ENCODE peak calls at places on chromosomes 13 and 19, in seven cellular contexts. O is stimulated activated CD4-positive, alpha-beta T cell treated with anti-CD3 and anti-CD28 coated beads, Interleukin-15, amount 100 ng/mL, for 48 hours; D is cortex of kidney; G is ELF-1; I is germinal center; T is heart right ventricle; M is upper lobe of right lung. R is an unnamed sample.

GRCh38 chr13:66556306-66556705 is 673.8 kb downstream of the PCDH9 start:
- DNase-seq in O (no peak), D (no peak), G (no peak), I (no peak), T (no peak), M (no peak), R (no peak)

GRCh38 chr13:49777746-49778614 is 14.5 kb downstream of the KPNA3 start:
- DNase-seq in O (no peak), D (no peak), G (no peak), I (no peak), T (no peak), M (no peak), R (no peak)

GRCh38 chr19:8150178-8150865 is 930 bp upstream of the FBN3 start:
- DNase-seq in O (no peak), D (no peak), G (no peak), I (no peak), T (no peak), M (no peak), R (no peak)

GRCh38 chr13:41216160-41216559 is 21.8 kb upstream of the KBTBD7 start:
- DNase-seq in O (no peak), D (no peak), G (no peak), I (no peak), T (no peak), M (no peak), R (no peak)

GRCh38 chr19:1511989-1512338 is 855 bp downstream of the ADAMTSL5 start:
- DNase-seq in O (no peak), D (no peak), G (no peak), I (no peak), T (no peak), M (no peak), R (no peak)

GRCh38 chr13:81017525-81018152 is 676.7 kb upstream of the SPRY2 start:
- DNase-seq in O (no peak), D (no peak), G (no peak), I (peak; percentile 5), T (no peak), M (no peak), R (peak; percentile 2)

GRCh38 chr19:53467138-53467502 is 413 bp upstream of the ZNF813 start:
- DNase-seq in O (no peak), D (no peak), G (no peak), I (peak; percentile 19), T (peak; percentile 26), M (no peak), R (no peak)

GRCh38 chr19:8445488-8446001 is 770 bp downstream of the HNRNPM start:
- DNase-seq in O (no peak), D (no peak), G (no peak), I (peak; percentile 43), T (peak; percentile 62), M (peak; percentile 83), R (peak; percentile 35)

GRCh38 chr13:103282571-103283450 is 216.6 kb upstream of the SLC10A2 start:
- DNase-seq in O (no peak), D (no peak), G (no peak), I (no peak), T (no peak), M (no peak), R (no peak)

GRCh38 chr13:80109313-80109712 is 231.6 kb downstream of the SPRY2 start:
- DNase-seq in O (no peak), D (no peak), G (no peak), I (no peak), T (no peak), M (no peak), R (no peak)

GRCh38 chr19:34838753-34839431 is 65.9 kb upstream of the ZNF599 start:
- DNase-seq in O (peak; percentile 39), D (no peak), G (peak; percentile 73), I (no peak), T (peak; percentile 33), M (no peak), R (no peak)

GRCh38 chr13:114128624-114129522 is 3.5 kb downstream of the RASA3 start:
- DNase-seq in O (peak; percentile 87), D (no peak), G (no peak), I (peak; percentile 89), T (peak; percentile 75), M (peak; percentile 86), R (no peak)

GRCh38 chr19:3283886-3284657 is 59.6 kb downstream of the CELF5 start:
- DNase-seq in O (no peak), D (no peak), G (no peak), I (no peak), T (no peak), M (no peak), R (no peak)

GRCh38 chr19:4061178-4061682 is 5.5 kb downstream of the ZBTB7A start:
- DNase-seq in O (no peak), D (no peak), G (no peak), I (no peak), T (peak; percentile 83), M (peak; percentile 94), R (no peak)

GRCh38 chr19:41377977-41378707 is 1.8 kb downstream of the TMEM91 start:
- DNase-seq in O (no peak), D (no peak), G (peak; percentile 62), I (peak; percentile 57), T (no peak), M (no peak), R (no peak)

GRCh38 chr13:110949116-110949515 is 34.2 kb upstream of the ANKRD10 start:
- DNase-seq in O (no peak), D (no peak), G (no peak), I (no peak), T (no peak), M (no peak), R (no peak)

GRCh38 chr13:113951246-113951999 is 22.5 kb downstream of the C13orf46 start:
- DNase-seq in O (peak; percentile 38), D (no peak), G (peak; percentile 75), I (peak; percentile 84), T (peak; percentile 89), M (peak; percentile 93), R (no peak)

GRCh38 chr19:3041302-3041701 is 12.2 kb upstream of the TLE2 start:
- DNase-seq in O (no peak), D (no peak), G (no peak), I (no peak), T (no peak), M (no peak), R (no peak)

GRCh38 chr19:42546831-42547500 is 18.7 kb upstream of the CEACAM1 start:
- DNase-seq in O (no peak), D (no peak), G (no peak), I (no peak), T (no peak), M (no peak), R (no peak)

GRCh38 chr13:90783273-90783672 is 564.2 kb upstream of the MIR17HG start:
- DNase-seq in O (no peak), D (no peak), G (no peak), I (no peak), T (no peak), M (no peak), R (no peak)

GRCh38 chr19:2950286-2951124 is 5.7 kb upstream of the ZNF77 start:
- DNase-seq in O (peak; percentile 100), D (peak; percentile 83), G (peak; percentile 100), I (peak; percentile 100), T (peak; percentile 100), M (peak; percentile 100), R (peak; percentile 99)

GRCh38 chr13:77516342-77516789 is 19.1 kb upstream of the SCEL start:
- DNase-seq in O (no peak), D (no peak), G (no peak), I (no peak), T (no peak), M (no peak), R (no peak)

GRCh38 chr19:49687566-49688316 is 1.7 kb upstream of the ADM5 start:
- DNase-seq in O (no peak), D (no peak), G (no peak), I (no peak), T (no peak), M (no peak), R (no peak)

GRCh38 chr19:5104871-5105351 is 136.0 kb downstream of the KDM4B start:
- DNase-seq in O (no peak), D (no peak), G (no peak), I (no peak), T (no peak), M (no peak), R (no peak)

GRCh38 chr13:110503037-110503901 is 58.3 kb downstream of the RAB20 start:
- DNase-seq in O (no peak), D (no peak), G (peak; percentile 36), I (no peak), T (no peak), M (no peak), R (no peak)

GRCh38 chr13:33707449-33707848 is 110.5 kb upstream of the RFC3 start:
- DNase-seq in O (no peak), D (no peak), G (no peak), I (no peak), T (no peak), M (no peak), R (no peak)

GRCh38 chr19:44277331-44277730 is 17.6 kb downstream of the ZNF233 start:
- DNase-seq in O (no peak), D (no peak), G (no peak), I (no peak), T (no peak), M (no peak), R (no peak)

GRCh38 chr19:40629346-40629745 is 28.2 kb downstream of the LTBP4 start:
- DNase-seq in O (no peak), D (no peak), G (no peak), I (no peak), T (no peak), M (no peak), R (no peak)

GRCh38 chr19:30564551-30565011 is 192.4 kb downstream of the ZNF536 start:
- DNase-seq in O (no peak), D (no peak), G (no peak), I (no peak), T (no peak), M (no peak), R (no peak)

GRCh38 chr19:17424743-17425365 is 5.0 kb downstream of the MVB12A start:
- DNase-seq in O (no peak), D (no peak), G (peak; percentile 88), I (peak; percentile 51), T (peak; percentile 34), M (no peak), R (no peak)

GRCh38 chr19:40241809-40242384 is 15.4 kb upstream of the CCNP start:
- DNase-seq in O (no peak), D (no peak), G (no peak), I (no peak), T (peak; percentile 69), M (no peak), R (no peak)

GRCh38 chr13:73993661-73994060 is 140.5 kb downstream of the KLF12 start:
- DNase-seq in O (no peak), D (no peak), G (no peak), I (no peak), T (no peak), M (no peak), R (no peak)

GRCh38 chr19:53007200-53008054 is 6.3 kb upstream of the ERVV-1 start:
- DNase-seq in O (no peak), D (no peak), G (peak; percentile 44), I (no peak), T (no peak), M (no peak), R (no peak)

GRCh38 chr13:79679334-79679733 is 198.4 kb downstream of the NDFIP2 start:
- DNase-seq in O (peak; percentile 9), D (no peak), G (peak; percentile 68), I (peak; percentile 5), T (peak; percentile 44), M (peak; percentile 66), R (no peak)

GRCh38 chr19:52028027-52028779 is at the start of gene ZNF614:
- DNase-seq in O (peak; percentile 79), D (peak; percentile 80), G (peak; percentile 92), I (peak; percentile 84), T (peak; percentile 86), M (peak; percentile 94), R (peak; percentile 85)

GRCh38 chr19:27885361-27885760 is 1327.6 kb downstream of the UQCRFS1 start:
- DNase-seq in O (no peak), D (no peak), G (peak; percentile 80), I (no peak), T (no peak), M (no peak), R (no peak)

GRCh38 chr13:56700324-56700723 is 440.4 kb upstream of the PRR20A start:
- DNase-seq in O (no peak), D (no peak), G (peak; percentile 4), I (no peak), T (no peak), M (no peak), R (no peak)

GRCh38 chr13:19810996-19811881 is 28.5 kb upstream of the PSPC1 start:
- DNase-seq in O (no peak), D (no peak), G (no peak), I (no peak), T (no peak), M (peak; percentile 8), R (no peak)

R was measured in NCI-H446.